ENCODE peak calls at places on chromosomes 7 and 10, in seven cellular contexts. U, L, F, E, C, I and W are unnamed samples.

GRCh38 chr10:122557516-122557915 is 3.0 kb upstream of the DMBT1 start:
- DNase-seq in U (peak), L (peak), F (peak), E (no peak), C (peak), I (no peak), W (no peak)

GRCh38 chr7:94648731-94649130 is 7.2 kb downstream of the SGCE start:
- DNase-seq in U (no peak), L (no peak), F (no peak), E (no peak), C (no peak), I (no peak), W (no peak)

GRCh38 chr10:93436577-93436976 is 45.6 kb downstream of the MYOF start:
- DNase-seq in U (no peak), L (no peak), F (no peak), E (no peak), C (no peak), I (no peak), W (no peak)

GRCh38 chr10:127196955-127197432 is 603 bp upstream of the INSYN2A start:
- DNase-seq in U (no peak), L (no peak), F (no peak), E (no peak), C (no peak), I (no peak), W (no peak)

GRCh38 chr7:50552139-50552538 is 13.1 kb downstream of the DDC start:
- DNase-seq in U (no peak), L (no peak), F (no peak), E (no peak), C (no peak), I (no peak), W (no peak)

GRCh38 chr10:60816624-60817023 is 38.3 kb downstream of the CDK1 start:
- DNase-seq in U (no peak), L (peak), F (peak), E (no peak), C (peak), I (no peak), W (peak)

GRCh38 chr10:114767101-114767588 is 54.4 kb upstream of the FHIP2A start:
- DNase-seq in U (no peak), L (no peak), F (peak), E (no peak), C (no peak), I (no peak), W (no peak)

GRCh38 chr7:36272567-36273269 is 116.9 kb upstream of the ANLN start:
- DNase-seq in U (no peak), L (no peak), F (no peak), E (no peak), C (no peak), I (no peak), W (no peak)

GRCh38 chr10:128160335-128160734 is 34.1 kb upstream of the MKI67 start:
- DNase-seq in U (no peak), L (peak), F (no peak), E (no peak), C (no peak), I (no peak), W (no peak)